ENCODE peak calls at places on chromosomes 4 and X, in nine cellular contexts. P, W, C, M, K, G, S, U and D are unnamed samples.

GRCh38 chrX:22970861-22971260 is 28.9 kb upstream of the DDX53 start:
- DNase-seq in P (no peak), W (no peak), C (no peak), M (no peak), K (no peak), G (no peak), S (no peak), U (no peak), D (no peak)

GRCh38 chr4:44738615-44739014 is 12.3 kb upstream of the GNPDA2 start:
- DNase-seq in P (no peak), W (no peak), C (no peak), M (no peak), K (no peak), G (peak), S (peak), U (no peak), D (peak)

GRCh38 chr4:180059216-180059881 is 2183.9 kb upstream of the TENM3 start:
- DNase-seq in P (no peak), W (peak), C (no peak), M (no peak), K (peak), G (peak), S (peak), U (peak), D (peak)

GRCh38 chr4:54095110-54095800 is 4.7 kb upstream of the GSX2 start:
- DNase-seq in P (no peak), W (peak), C (no peak), M (no peak), K (no peak), G (no peak), S (no peak), U (no peak), D (no peak)

GRCh38 chrX:40278340-40279090 is 180.8 kb upstream of the BCOR start:
- DNase-seq in P (no peak), W (no peak), C (no peak), M (no peak), K (no peak), G (no peak), S (peak), U (no peak), D (peak)

GRCh38 chrX:151359931-151360871 is 36.8 kb upstream of the VMA21 start:
- DNase-seq in P (no peak), W (peak), C (peak), M (no peak), K (peak), G (peak), S (peak), U (peak), D (no peak)

GRCh38 chrX:41781500-41781899 is 57.5 kb downstream of the GPR82 start:
- DNase-seq in P (no peak), W (peak), C (no peak), M (no peak), K (no peak), G (peak), S (peak), U (peak), D (peak)

GRCh38 chrX:101025126-101025525 is 26.8 kb downstream of the TRMT2B start:
- DNase-seq in P (no peak), W (no peak), C (no peak), M (no peak), K (no peak), G (no peak), S (no peak), U (no peak), D (no peak)

GRCh38 chrX:19899234-19899788 is 11.9 kb upstream of the SH3KBP1 start:
- DNase-seq in P (no peak), W (no peak), C (no peak), M (no peak), K (no peak), G (no peak), S (no peak), U (no peak), D (no peak)

GRCh38 chr4:14841801-14842748 is 160.2 kb upstream of the CPEB2 start:
- DNase-seq in P (no peak), W (no peak), C (peak), M (no peak), K (no peak), G (no peak), S (no peak), U (no peak), D (no peak)

GRCh38 chr4:123813901-123814300 is 417.3 kb downstream of the SPRY1 start:
- DNase-seq in P (no peak), W (no peak), C (no peak), M (no peak), K (no peak), G (no peak), S (no peak), U (no peak), D (no peak)

GRCh38 chrX:72308566-72309296 is 3.0 kb upstream of the CITED1 start:
- DNase-seq in P (no peak), W (peak), C (peak), M (no peak), K (peak), G (peak), S (no peak), U (peak), D (peak)

GRCh38 chr4:114603455-114603854 is 4.8 kb downstream of the UGT8 start:
- DNase-seq in P (no peak), W (no peak), C (no peak), M (no peak), K (no peak), G (peak), S (peak), U (no peak), D (no peak)

GRCh38 chr4:88672987-88673386 is 24.6 kb downstream of the NAP1L5 start:
- DNase-seq in P (no peak), W (peak), C (no peak), M (no peak), K (no peak), G (peak), S (peak), U (peak), D (peak)

GRCh38 chrX:71941145-71941544 is 30.5 kb downstream of the NHSL2 start:
- DNase-seq in P (no peak), W (no peak), C (no peak), M (no peak), K (no peak), G (no peak), S (no peak), U (no peak), D (no peak)

GRCh38 chrX:39238017-39238416 is 436.8 kb downstream of the MID1IP1 start:
- DNase-seq in P (no peak), W (no peak), C (no peak), M (no peak), K (no peak), G (no peak), S (no peak), U (no peak), D (no peak)

GRCh38 chr4:132427125-132427524 is 722.0 kb upstream of the PCDH10 start:
- DNase-seq in P (no peak), W (no peak), C (no peak), M (no peak), K (no peak), G (no peak), S (no peak), U (no peak), D (no peak)

GRCh38 chrX:104330966-104331365 is 76.2 kb upstream of the ESX1 start:
- DNase-seq in P (no peak), W (no peak), C (no peak), M (no peak), K (no peak), G (no peak), S (no peak), U (no peak), D (peak)

GRCh38 chr4:112840061-112840460 is 203.1 kb downstream of the LARP7 start:
- DNase-seq in P (no peak), W (no peak), C (no peak), M (no peak), K (no peak), G (no peak), S (no peak), U (no peak), D (peak)

GRCh38 chr4:932713-933070 is 432 bp downstream of the TMEM175 start:
- DNase-seq in P (no peak), W (peak), C (no peak), M (no peak), K (no peak), G (no peak), S (peak), U (no peak), D (no peak)

GRCh38 chr4:84632092-84632491 is 49.2 kb downstream of the CDS1 start:
- DNase-seq in P (no peak), W (no peak), C (no peak), M (no peak), K (no peak), G (no peak), S (no peak), U (no peak), D (peak)

GRCh38 chrX:16023790-16024734 is 99.3 kb upstream of the GRPR start:
- DNase-seq in P (no peak), W (peak), C (no peak), M (no peak), K (no peak), G (no peak), S (peak), U (no peak), D (peak)

GRCh38 chrX:45749375-45749774 is 548.7 kb upstream of the DIPK2B start:
- DNase-seq in P (no peak), W (no peak), C (no peak), M (no peak), K (no peak), G (no peak), S (no peak), U (no peak), D (peak)

GRCh38 chrX:111244238-111244750 is 26.0 kb downstream of the CAPN6 start:
- DNase-seq in P (no peak), W (peak), C (no peak), M (no peak), K (no peak), G (peak), S (peak), U (peak), D (peak)

GRCh38 chr4:155909615-155910226 is 6.2 kb downstream of the TDO2 start:
- DNase-seq in P (no peak), W (no peak), C (no peak), M (no peak), K (no peak), G (no peak), S (no peak), U (no peak), D (no peak)

GRCh38 chr4:155903453-155903852 is at the start of gene TDO2:
- DNase-seq in P (no peak), W (no peak), C (no peak), M (no peak), K (no peak), G (no peak), S (no peak), U (no peak), D (no peak)

GRCh38 chr4:155908187-155909139 is 5.0 kb downstream of the TDO2 start:
- DNase-seq in P (no peak), W (no peak), C (no peak), M (no peak), K (no peak), G (peak), S (peak), U (no peak), D (no peak)

GRCh38 chr4:155911905-155912304 is 8.4 kb downstream of the TDO2 start:
- DNase-seq in P (no peak), W (no peak), C (no peak), M (no peak), K (no peak), G (no peak), S (no peak), U (peak), D (no peak)

DNA sequence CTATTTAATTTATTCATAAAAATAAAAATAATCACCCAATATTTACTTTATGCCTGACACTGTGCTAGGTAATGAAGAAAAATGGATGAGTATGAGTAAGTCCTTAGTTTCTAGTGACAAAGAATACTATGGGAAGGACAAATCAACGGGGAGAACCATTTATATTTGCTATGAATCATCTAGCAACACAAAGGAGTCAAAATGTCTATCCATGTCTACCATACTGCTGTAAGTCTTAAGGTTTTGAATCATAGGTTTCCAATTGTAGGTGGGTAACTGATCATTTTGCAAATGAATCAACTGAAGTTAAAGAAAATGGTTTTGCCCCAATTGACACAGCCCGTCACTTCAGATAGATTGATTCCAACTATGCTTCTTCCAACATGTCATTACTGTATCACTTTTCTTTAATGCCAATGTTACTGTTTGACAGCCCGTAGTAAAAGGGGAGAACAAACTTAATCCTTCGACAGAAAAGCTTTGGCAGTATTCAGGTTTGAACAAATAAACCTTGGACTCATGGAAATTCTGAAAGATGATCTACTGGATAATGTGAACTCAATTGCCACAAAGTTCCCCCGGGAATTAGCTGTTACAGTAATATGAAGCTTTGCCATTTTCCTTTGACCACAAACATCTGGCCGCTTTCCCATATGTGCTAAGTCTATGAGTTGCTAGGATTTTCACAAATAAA is 3.2 kb downstream of the TDO2 start:
- DNase-seq in P (peak), W (no peak), C (no peak), M (peak), K (no peak), G (no peak), S (no peak), U (no peak), D (peak)
- H3K4me3 ChIP-seq in P (no peak), W (no peak), C (no peak), M (no peak), K (no peak), G (no peak), S (no peak), U (no peak), D (no peak)

GRCh38 chr4:48594185-48594584 is 104.1 kb downstream of the ZAR1 start:
- DNase-seq in P (no peak), W (peak), C (peak), M (no peak), K (no peak), G (no peak), S (no peak), U (no peak), D (no peak)
- TF ChIP-seq CTCF in P (no peak), W (no peak), C (no peak), M (no peak), K (no peak), G (no peak), S (no peak), U (no peak), D (no peak)

GRCh38 chrX:119690921-119691716 is 1.8 kb downstream of the SEPTIN6 start:
- DNase-seq in P (no peak), W (no peak), C (no peak), M (no peak), K (no peak), G (peak), S (peak), U (no peak), D (no peak)
- H3K4me3 ChIP-seq in P (peak), W (peak), C (no peak), M (peak), K (no peak), G (peak), S (peak), U (no peak), D (no peak)

GRCh38 chr4:95156452-95156765 is 392.4 kb downstream of the UNC5C start:
- DNase-seq in P (no peak), W (no peak), C (no peak), M (no peak), K (no peak), G (no peak), S (no peak), U (no peak), D (no peak)
- TF ChIP-seq CTCF in P (no peak), W (no peak), C (no peak), M (no peak), K (no peak), G (no peak), S (no peak), U (no peak), D (no peak)

GRCh38 chr4:188958346-188958745 is 819.1 kb downstream of the TRIML1 start:
- DNase-seq in P (no peak), W (no peak), C (no peak), M (no peak), K (no peak), G (no peak), S (no peak), U (no peak), D (no peak)

GRCh38 chr4:188955066-188955465 is 815.8 kb downstream of the TRIML1 start:
- DNase-seq in P (no peak), W (no peak), C (no peak), M (no peak), K (no peak), G (no peak), S (no peak), U (no peak), D (no peak)

GRCh38 chr4:188959424-188959823 is 820.2 kb downstream of the TRIML1 start:
- DNase-seq in P (no peak), W (no peak), C (no peak), M (no peak), K (no peak), G (no peak), S (no peak), U (no peak), D (no peak)

GRCh38 chr4:188956566-188956965 is 817.3 kb downstream of the TRIML1 start:
- DNase-seq in P (no peak), W (no peak), C (no peak), M (no peak), K (no peak), G (no peak), S (no peak), U (no peak), D (no peak)

GRCh38 chr4:188960411-188961093 is 821.3 kb downstream of the TRIML1 start:
- DNase-seq in P (peak), W (no peak), C (no peak), M (no peak), K (no peak), G (no peak), S (no peak), U (no peak), D (peak)
- H3K4me3 ChIP-seq in P (no peak), W (no peak), C (no peak), M (no peak), K (no peak), G (no peak), S (no peak), U (no peak), D (no peak)

GRCh38 chr4:174156239-174156826 is 127.1 kb downstream of the FBXO8 start:
- DNase-seq in P (peak), W (peak), C (no peak), M (no peak), K (no peak), G (peak), S (peak), U (peak), D (peak)
- TF ChIP-seq CTCF in P (peak), W (peak), C (peak), M (peak), K (peak), G (peak), S (peak), U (peak), D (peak)

GRCh38 chr4:40482985-40483647 is 146.5 kb downstream of the RBM47 start:
- DNase-seq in P (no peak), W (peak), C (no peak), M (no peak), K (no peak), G (no peak), S (no peak), U (no peak), D (no peak)
- H3K4me3 ChIP-seq in P (no peak), W (no peak), C (no peak), M (no peak), K (no peak), G (no peak), S (no peak), U (no peak), D (no peak)